ENCODE peak calls at places on chromosome 13, in nine cellular contexts. F is fibroblast of mammary gland; Z is ovary; S is AG04450; W is NB4; R is fibroblast of lung; H is cardiac fibroblast; N is neural crest cell; B is CD8-positive, alpha-beta T cell. G is an unnamed sample.

GRCh38 chr13:110759710-110760109 is 46.2 kb downstream of the ING1 start:
- DNase-seq in Z (no peak), B (no peak), H (peak), W (peak), R (peak), S (no peak), F (peak), N (no peak), G (no peak)

GRCh38 chr13:100459747-100460146 is 128.8 kb downstream of the GGACT start:
- DNase-seq in R (no peak), F (no peak), N (no peak), B (no peak), S (no peak), Z (no peak), W (no peak), H (no peak), G (no peak)

GRCh38 chr13:27273658-27274425 is 3.2 kb downstream of the RASL11A start:
- DNase-seq in H (peak), R (peak), S (no peak), F (no peak), W (no peak), B (no peak), N (no peak), Z (peak), G (no peak)

GRCh38 chr13:76991432-76991795 is 467 bp upstream of the CLN5 start:
- DNase-seq in F (no peak), H (no peak), Z (no peak), N (no peak), B (peak), W (peak), R (peak), S (no peak), G (no peak)

GRCh38 chr13:109870281-109871017 is 84.1 kb upstream of the IRS2 start:
- DNase-seq in S (no peak), H (no peak), N (no peak), F (no peak), B (no peak), Z (no peak), W (no peak), R (no peak), G (no peak)

GRCh38 chr13:53158201-53158600 is 129.6 kb downstream of the OLFM4 start:
- DNase-seq in S (no peak), W (no peak), F (no peak), N (no peak), R (no peak), H (no peak), B (no peak), Z (no peak), G (no peak)

GRCh38 chr13:92989301-92989700 is 237.3 kb upstream of the GPC6 start:
- DNase-seq in N (no peak), R (peak), H (no peak), B (no peak), S (no peak), W (no peak), F (no peak), Z (no peak), G (no peak)

GRCh38 chr13:49098198-49098597 is 121.9 kb upstream of the MLNR start:
- DNase-seq in B (no peak), Z (peak), H (peak), S (peak), N (no peak), F (peak), R (peak), W (peak), G (no peak)

GRCh38 chr13:28636677-28637317 is 22.1 kb upstream of the POMP start:
- DNase-seq in Z (peak), R (peak), S (peak), W (peak), H (peak), N (peak), F (peak), B (peak), G (peak)

GRCh38 chr13:98796798-98797197 is 44.3 kb upstream of the SLC15A1 start:
- DNase-seq in S (no peak), Z (no peak), W (no peak), H (no peak), B (no peak), R (no peak), N (no peak), F (no peak), G (no peak)

GRCh38 chr13:101516262-101516661 is 63.8 kb downstream of the ITGBL1 start:
- DNase-seq in H (no peak), Z (no peak), W (no peak), N (no peak), R (no peak), S (no peak), F (no peak), B (no peak), G (no peak)

GRCh38 chr13:98173431-98173921 is 3.6 kb downstream of the RNF113B start:
- DNase-seq in W (no peak), B (no peak), F (peak), H (peak), S (peak), R (peak), Z (peak), N (no peak), G (no peak)

GRCh38 chr13:113756441-113757097 is 2.5 kb upstream of the TMEM255B start:
- DNase-seq in H (no peak), N (no peak), W (no peak), B (no peak), R (no peak), Z (no peak), F (peak), S (no peak), G (no peak)

GRCh38 chr13:38045278-38046048 is 175.9 kb upstream of the TRPC4 start:
- DNase-seq in S (no peak), N (no peak), Z (no peak), F (peak), W (peak), H (peak), R (peak), B (no peak), G (no peak)

GRCh38 chr13:25177012-25177411 is 4.9 kb upstream of the AMER2 start:
- DNase-seq in Z (no peak), H (no peak), N (no peak), F (no peak), W (no peak), S (no peak), R (no peak), B (no peak), G (no peak)

GRCh38 chr13:39282400-39282972 is 244.2 kb downstream of the NHLRC3 start:
- DNase-seq in B (no peak), F (no peak), Z (no peak), W (peak), H (no peak), S (no peak), N (no peak), R (no peak), G (no peak)

GRCh38 chr13:45928196-45928595 is 76.6 kb upstream of the SIAH3 start:
- DNase-seq in W (no peak), R (no peak), Z (no peak), B (no peak), S (no peak), H (no peak), N (no peak), F (no peak), G (no peak)

GRCh38 chr13:101018720-101019119 is 344.1 kb upstream of the TMTC4 start:
- DNase-seq in H (no peak), B (no peak), F (peak), W (no peak), Z (no peak), N (no peak), S (peak), R (peak), G (no peak)

GRCh38 chr13:26983533-26984315 is 187.9 kb downstream of the USP12 start:
- DNase-seq in R (peak), F (no peak), H (peak), B (no peak), N (no peak), S (no peak), Z (no peak), W (peak), G (no peak)

GRCh38 chr13:45119469-45119989 is 781 bp upstream of the GTF2F2 start:
- DNase-seq in N (no peak), H (peak), R (peak), S (peak), Z (peak), F (peak), W (peak), B (peak), G (no peak)

GRCh38 chr13:91955546-91956355 is 557.3 kb downstream of the GPC5 start:
- DNase-seq in F (no peak), Z (no peak), R (no peak), H (no peak), W (no peak), S (no peak), B (no peak), N (no peak), G (no peak)

GRCh38 chr13:36432106-36432544 is at the start of gene CCNA1:
- DNase-seq in R (peak), H (peak), Z (no peak), S (no peak), B (no peak), F (peak), W (peak), N (peak), G (peak)

GRCh38 chr13:112744306-112745021 is 54.6 kb downstream of the ATP11A start:
- DNase-seq in H (peak), B (no peak), Z (no peak), F (peak), S (no peak), W (no peak), R (peak), N (no peak), G (no peak)

GRCh38 chr13:21898990-21899389 is 228.1 kb downstream of the FGF9 start:
- DNase-seq in H (no peak), Z (no peak), B (no peak), F (no peak), N (no peak), W (no peak), S (no peak), R (no peak), G (no peak)
- TF ChIP-seq CTCF in H (no peak), Z (no peak), B (no peak), F (no peak), N (no peak), W (no peak), S (no peak), R (no peak), G (no peak)

GRCh38 chr13:86608739-86609138 is 809.5 kb upstream of the SLITRK6 start:
- DNase-seq in S (no peak), R (no peak), N (no peak), H (no peak), B (no peak), Z (no peak), W (no peak), F (no peak), G (no peak)
- TF ChIP-seq CTCF in S (no peak), R (peak), N (no peak), H (no peak), B (no peak), Z (no peak), W (no peak), F (no peak), G (no peak)

DNA sequence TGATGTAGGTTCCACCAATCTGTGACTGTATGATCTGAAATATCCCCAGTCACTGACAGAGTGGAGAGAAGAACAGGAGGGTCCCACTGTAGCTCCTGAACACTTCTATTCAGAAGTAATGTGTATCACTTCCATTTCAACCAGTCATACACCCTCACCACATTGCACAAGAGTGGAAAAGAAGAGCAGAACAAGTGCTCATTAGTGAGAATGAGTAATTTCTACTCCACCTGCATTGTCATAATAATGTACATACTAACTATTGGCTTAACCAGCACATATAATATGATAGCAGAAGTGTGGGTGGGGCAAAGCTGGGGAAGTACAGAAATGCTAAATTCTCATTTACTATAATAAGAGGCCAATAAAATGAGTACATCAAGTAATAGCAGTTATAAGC is 342.7 kb downstream of the LMO7 start:
- DNase-seq in Z (no peak), N (no peak), B (no peak), R (no peak), S (no peak), F (peak), W (no peak), H (no peak), G (no peak)
- TF ChIP-seq CTCF in Z (no peak), N (no peak), B (no peak), R (no peak), S (no peak), F (no peak), W (no peak), H (no peak), G (no peak)

GRCh38 chr13:106083620-106084350 is 451.7 kb downstream of the EFNB2 start:
- DNase-seq in F (peak), N (no peak), Z (no peak), S (no peak), R (peak), H (peak), B (no peak), W (peak), G (no peak)
- TF ChIP-seq CTCF in F (peak), N (peak), Z (no peak), S (peak), R (peak), H (peak), B (no peak), W (peak), G (peak)

GRCh38 chr13:80408270-80408669 is 67.3 kb upstream of the SPRY2 start:
- DNase-seq in N (no peak), H (no peak), Z (no peak), W (peak), B (no peak), S (no peak), F (no peak), R (no peak), G (no peak)
- TF ChIP-seq CTCF in N (no peak), H (no peak), Z (no peak), W (no peak), B (no peak), S (no peak), F (no peak), R (no peak), G (no peak)

GRCh38 chr13:94537740-94538630 is 58.0 kb downstream of the TGDS start:
- DNase-seq in B (no peak), R (peak), Z (no peak), S (no peak), N (no peak), W (no peak), F (peak), H (no peak), G (no peak)
- TF ChIP-seq CTCF in B (no peak), R (no peak), Z (no peak), S (no peak), N (no peak), W (no peak), F (no peak), H (no peak), G (no peak)

GRCh38 chr13:21176982-21177284 is 475 bp downstream of the MRPL57 start:
- DNase-seq in N (no peak), W (no peak), H (no peak), Z (no peak), R (no peak), F (no peak), S (no peak), B (no peak), G (no peak)
- TF ChIP-seq CTCF in N (peak), W (no peak), H (no peak), Z (no peak), R (no peak), F (no peak), S (no peak), B (no peak), G (no peak)

GRCh38 chr13:71871844-71872243 is 4.8 kb upstream of the DACH1 start:
- DNase-seq in B (no peak), F (no peak), N (no peak), H (no peak), W (no peak), Z (no peak), R (no peak), S (no peak), G (no peak)
- TF ChIP-seq CTCF in B (no peak), F (no peak), N (no peak), H (no peak), W (no peak), Z (no peak), R (no peak), S (no peak), G (no peak)